ENCODE peak calls at places on chromosomes 5 and 9, in six cellular contexts. F, Q, A, T, U and B are unnamed samples.

GRCh38 chr9:136628287-136628686 is 34.4 kb upstream of the EGFL7 start:
- DNase-seq in F (no peak), Q (no peak), A (peak), T (no peak), U (no peak), B (no peak)

GRCh38 chr9:69130456-69131441 is 43.3 kb upstream of the TJP2 start:
- DNase-seq in F (no peak), Q (no peak), A (no peak), T (no peak), U (peak), B (no peak)

GRCh38 chr9:16828335-16829281 is 41.9 kb downstream of the BNC2 start:
- DNase-seq in F (no peak), Q (no peak), A (no peak), T (no peak), U (peak), B (no peak)

GRCh38 chr9:26947736-26948135 is 694 bp upstream of the PLAA start:
- DNase-seq in F (no peak), Q (peak), A (no peak), T (no peak), U (no peak), B (no peak)

GRCh38 chr9:121168052-121168451 is 33.6 kb downstream of the RAB14 start:
- DNase-seq in F (no peak), Q (no peak), A (no peak), T (no peak), U (no peak), B (no peak)

GRCh38 chr5:81006955-81007636 is 46.9 kb downstream of the RASGRF2 start:
- DNase-seq in F (no peak), Q (no peak), A (no peak), T (no peak), U (no peak), B (no peak)

GRCh38 chr9:87554177-87554940 is 56.7 kb downstream of the DAPK1 start:
- DNase-seq in F (no peak), Q (peak), A (no peak), T (no peak), U (no peak), B (no peak)

GRCh38 chr9:113734826-113735225 is 141.3 kb upstream of the ZNF618 start:
- DNase-seq in F (no peak), Q (no peak), A (no peak), T (no peak), U (no peak), B (no peak)

GRCh38 chr9:77014597-77015263 is 4.7 kb upstream of the FOXB2 start:
- DNase-seq in F (no peak), Q (no peak), A (no peak), T (no peak), U (no peak), B (peak)

GRCh38 chr5:112584781-112585180 is 152.9 kb upstream of the APC start:
- DNase-seq in F (no peak), Q (no peak), A (no peak), T (no peak), U (no peak), B (no peak)

GRCh38 chr9:124574534-124574933 is 67.3 kb upstream of the NR5A1 start:
- DNase-seq in F (no peak), Q (no peak), A (no peak), T (no peak), U (no peak), B (no peak)

GRCh38 chr5:73469878-73470277 is 21.3 kb upstream of the FOXD1 start:
- DNase-seq in F (no peak), Q (no peak), A (no peak), T (no peak), U (no peak), B (no peak)

GRCh38 chr9:13717356-13718057 is 438.0 kb upstream of the MPDZ start:
- DNase-seq in F (no peak), Q (no peak), A (no peak), T (no peak), U (no peak), B (no peak)

GRCh38 chr5:759111-759741 is 25.3 kb downstream of the ZDHHC11B start:
- DNase-seq in F (no peak), Q (no peak), A (peak), T (peak), U (peak), B (no peak)

GRCh38 chr5:143063175-143063970 is 293.2 kb downstream of the ARHGAP26 start:
- DNase-seq in F (no peak), Q (no peak), A (no peak), T (no peak), U (peak), B (no peak)

GRCh38 chr5:173187054-173187743 is 42.9 kb downstream of the BNIP1 start:
- DNase-seq in F (no peak), Q (peak), A (no peak), T (no peak), U (no peak), B (no peak)

GRCh38 chr5:93735378-93735777 is 6.0 kb downstream of the POU5F2 start:
- DNase-seq in F (no peak), Q (no peak), A (no peak), T (no peak), U (peak), B (no peak)

GRCh38 chr5:159990506-159990905 is 18.4 kb upstream of the TTC1 start:
- DNase-seq in F (no peak), Q (no peak), A (no peak), T (no peak), U (no peak), B (no peak)

GRCh38 chr5:124663101-124663506 is 83.3 kb downstream of the ZNF608 start:
- DNase-seq in F (no peak), Q (no peak), A (no peak), T (no peak), U (no peak), B (no peak)

GRCh38 chr9:95935861-95936578 is 60.5 kb downstream of the ERCC6L2 start:
- DNase-seq in F (no peak), Q (no peak), A (no peak), T (no peak), U (no peak), B (no peak)

GRCh38 chr9:106860731-106861584 is 2.0 kb upstream of the ZNF462 start:
- DNase-seq in F (no peak), Q (no peak), A (no peak), T (peak), U (peak), B (no peak)

GRCh38 chr5:67214036-67214435 is 17.4 kb upstream of the CD180 start:
- DNase-seq in F (no peak), Q (no peak), A (no peak), T (no peak), U (no peak), B (no peak)

GRCh38 chr5:35856186-35857003 is at the start of gene IL7R:
- DNase-seq in F (no peak), Q (peak), A (no peak), T (no peak), U (peak), B (no peak)

GRCh38 chr5:80204808-80205614 is 50.8 kb downstream of the SERINC5 start:
- DNase-seq in F (no peak), Q (peak), A (no peak), T (no peak), U (peak), B (no peak)

GRCh38 chr5:147748590-147748989 is 33.9 kb downstream of the JAKMIP2 start:
- DNase-seq in F (no peak), Q (no peak), A (no peak), T (no peak), U (no peak), B (no peak)

GRCh38 chr5:138354926-138355378 is 2.5 kb downstream of the KDM3B start:
- DNase-seq in F (no peak), Q (peak), A (no peak), T (no peak), U (peak), B (peak)

GRCh38 chr5:135194126-135194488 is 160.1 kb upstream of the PITX1 start:
- DNase-seq in F (no peak), Q (no peak), A (no peak), T (no peak), U (no peak), B (no peak)

GRCh38 chr5:108634951-108635288 is 112.8 kb upstream of the FER start:
- DNase-seq in F (no peak), Q (no peak), A (no peak), T (no peak), U (no peak), B (peak)

GRCh38 chr9:91119147-91119546 is 242.6 kb downstream of the AUH start:
- DNase-seq in F (no peak), Q (no peak), A (no peak), T (no peak), U (peak), B (no peak)

GRCh38 chr9:121599186-121599871 is 52.1 kb upstream of the DAB2IP start:
- DNase-seq in F (no peak), Q (no peak), A (peak), T (peak), U (no peak), B (no peak)

GRCh38 chr9:126276056-126276728 is 50.4 kb upstream of the MVB12B start:
- DNase-seq in F (no peak), Q (no peak), A (no peak), T (no peak), U (no peak), B (no peak)

GRCh38 chr5:126883801-126884200 is 106.9 kb downstream of the LMNB1 start:
- DNase-seq in F (no peak), Q (no peak), A (no peak), T (no peak), U (no peak), B (no peak)

GRCh38 chr5:149723374-149723773 is 6.7 kb upstream of the PPARGC1B start:
- DNase-seq in F (no peak), Q (no peak), A (no peak), T (no peak), U (no peak), B (no peak)

GRCh38 chr5:138615461-138615860 is 40.3 kb upstream of the HSPA9 start:
- DNase-seq in F (no peak), Q (no peak), A (no peak), T (no peak), U (no peak), B (no peak)

GRCh38 chr9:3809724-3810123 is 283.9 kb upstream of the RFX3 start:
- DNase-seq in F (no peak), Q (no peak), A (no peak), T (no peak), U (no peak), B (no peak)

GRCh38 chr5:180289433-180289832 is 2.5 kb downstream of the MAPK9 start:
- DNase-seq in F (no peak), Q (no peak), A (no peak), T (no peak), U (no peak), B (no peak)

GRCh38 chr5:102782245-102782872 is 27.3 kb downstream of the PAM start:
- DNase-seq in F (no peak), Q (no peak), A (no peak), T (no peak), U (peak), B (no peak)

GRCh38 chr5:128645582-128645981 is 107.5 kb upstream of the FBN2 start:
- DNase-seq in F (no peak), Q (no peak), A (no peak), T (no peak), U (no peak), B (no peak)

GRCh38 chr5:112800901-112801300 is 60.2 kb upstream of the SRP19 start:
- DNase-seq in F (no peak), Q (no peak), A (no peak), T (no peak), U (no peak), B (no peak)

GRCh38 chr5:130141689-130142320 is 237.5 kb downstream of the CHSY3 start:
- DNase-seq in F (no peak), Q (no peak), A (no peak), T (no peak), U (peak), B (peak)
- TF ChIP-seq CTCF in F (no peak), Q (peak), A (peak), T (no peak), U (peak), B (peak)

DNA sequence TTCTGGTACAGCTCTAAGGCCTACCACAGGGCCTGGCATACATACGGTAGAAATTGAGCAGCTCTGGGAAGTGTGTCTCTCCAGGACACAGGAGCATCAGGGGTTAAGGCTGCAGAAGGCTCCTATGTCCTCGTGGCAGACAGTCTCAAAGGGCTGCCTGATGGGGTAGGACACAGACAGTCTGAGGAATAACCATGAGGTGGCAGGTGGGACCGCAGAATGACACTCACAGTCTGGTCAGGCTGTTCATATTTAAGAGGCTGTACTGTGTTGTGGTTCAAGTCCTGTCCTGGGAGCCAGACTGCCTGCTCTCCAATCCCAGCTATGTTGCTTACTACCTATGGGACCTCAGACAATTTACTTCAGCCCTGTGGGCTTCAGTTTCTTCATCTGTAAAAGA is 217.1 kb downstream of the TRIM32 start:
- DNase-seq in F (no peak), Q (no peak), A (no peak), T (no peak), U (no peak), B (no peak)
- TF ChIP-seq CTCF in F (no peak), Q (no peak), A (no peak), T (no peak), U (no peak), B (no peak)

DNA sequence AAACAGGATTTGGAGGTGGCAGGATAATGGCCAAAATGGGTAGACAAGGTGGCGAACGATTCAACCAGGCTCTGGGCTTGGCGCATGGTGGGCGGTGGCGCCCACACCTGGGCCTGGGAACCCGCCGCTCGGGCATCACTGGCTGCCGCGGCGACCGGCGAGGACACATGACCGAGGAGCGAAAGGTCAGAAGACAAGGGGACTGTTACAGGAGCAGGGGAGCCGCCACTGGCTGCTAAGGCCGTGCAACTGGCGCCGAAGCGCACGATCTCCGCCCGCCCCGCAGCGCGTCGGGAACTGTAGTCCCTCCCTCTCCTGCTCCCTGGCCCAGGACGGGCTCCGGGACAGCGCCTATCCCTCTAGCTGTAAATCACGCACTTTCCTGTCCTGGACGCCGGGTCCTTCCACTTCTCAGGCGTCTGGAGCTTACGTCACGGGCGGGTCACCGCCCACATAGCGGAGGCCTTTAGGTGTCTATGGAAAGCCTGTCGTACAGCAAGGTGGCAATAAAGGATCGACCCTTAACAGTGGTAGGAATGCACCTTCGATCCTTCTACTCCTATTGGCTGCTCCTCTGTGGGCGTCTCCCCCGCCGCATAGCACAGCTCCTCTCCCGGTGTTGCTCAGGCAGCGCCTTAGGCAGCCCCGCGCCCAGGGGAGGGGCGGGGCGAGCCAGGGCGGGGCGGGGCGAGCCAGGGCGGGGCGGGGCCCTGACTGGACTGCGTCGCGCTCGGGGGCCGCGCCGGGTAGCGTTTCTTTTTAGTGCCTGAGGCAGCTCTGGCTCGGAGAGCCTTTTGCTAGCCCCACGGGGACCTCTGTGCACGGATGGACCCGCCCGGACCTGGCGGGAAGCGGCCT is at the start of gene ICE1:
- DNase-seq in F (peak), Q (peak), A (peak), T (peak), U (peak), B (peak)
- TF ChIP-seq CTCF in F (no peak), Q (no peak), A (no peak), T (no peak), U (no peak), B (no peak)

GRCh38 chr5:116574682-116575634 is at the start of gene SEMA6A:
- DNase-seq in F (peak), Q (no peak), A (peak), T (peak), U (peak), B (peak)
- TF ChIP-seq CTCF in F (no peak), Q (no peak), A (no peak), T (no peak), U (no peak), B (no peak)

DNA sequence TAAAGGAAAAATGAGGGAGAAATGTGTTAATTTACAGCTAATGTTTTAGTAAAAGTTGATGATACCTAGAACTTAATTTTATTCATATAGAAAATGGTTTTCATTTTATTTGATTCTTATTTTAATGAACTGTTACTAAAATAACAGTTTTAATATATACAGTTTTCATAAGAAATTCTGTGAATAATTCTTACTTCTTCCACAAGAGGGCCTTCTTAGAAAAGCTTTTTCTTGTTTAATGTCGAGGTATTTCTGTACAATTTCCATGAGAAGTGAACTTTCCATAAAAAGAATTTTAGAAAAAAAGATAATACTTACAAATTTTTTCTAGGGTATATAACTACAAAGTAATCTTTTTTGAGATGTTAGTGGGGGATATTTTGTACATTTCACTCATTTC is 73.9 kb downstream of the KLF9 start:
- DNase-seq in F (no peak), Q (peak), A (no peak), T (no peak), U (peak), B (peak)
- TF ChIP-seq CTCF in F (peak), Q (peak), A (peak), T (no peak), U (peak), B (no peak)

GRCh38 chr9:90097237-90097636 is 492.4 kb downstream of the GADD45G start:
- DNase-seq in F (no peak), Q (no peak), A (no peak), T (no peak), U (no peak), B (no peak)

GRCh38 chr9:90100014-90100413 is 495.2 kb downstream of the GADD45G start:
- DNase-seq in F (no peak), Q (no peak), A (no peak), T (no peak), U (no peak), B (no peak)

GRCh38 chr9:90102292-90102901 is 497.6 kb downstream of the GADD45G start:
- DNase-seq in F (peak), Q (peak), A (peak), T (no peak), U (peak), B (peak)

GRCh38 chr9:90098456-90098855 is 493.6 kb downstream of the GADD45G start:
- DNase-seq in F (no peak), Q (no peak), A (no peak), T (no peak), U (no peak), B (no peak)

GRCh38 chr9:90099262-90099982 is 494.6 kb downstream of the GADD45G start:
- DNase-seq in F (no peak), Q (peak), A (no peak), T (no peak), U (peak), B (no peak)
- TF ChIP-seq CTCF in F (peak), Q (peak), A (peak), T (peak), U (peak), B (no peak)

GRCh38 chr5:18772475-18772874 is 1138.2 kb downstream of the TAF11L14 start:
- DNase-seq in F (no peak), Q (no peak), A (no peak), T (no peak), U (no peak), B (no peak)
- TF ChIP-seq CTCF in F (no peak), Q (peak), A (no peak), T (no peak), U (no peak), B (peak)

DNA sequence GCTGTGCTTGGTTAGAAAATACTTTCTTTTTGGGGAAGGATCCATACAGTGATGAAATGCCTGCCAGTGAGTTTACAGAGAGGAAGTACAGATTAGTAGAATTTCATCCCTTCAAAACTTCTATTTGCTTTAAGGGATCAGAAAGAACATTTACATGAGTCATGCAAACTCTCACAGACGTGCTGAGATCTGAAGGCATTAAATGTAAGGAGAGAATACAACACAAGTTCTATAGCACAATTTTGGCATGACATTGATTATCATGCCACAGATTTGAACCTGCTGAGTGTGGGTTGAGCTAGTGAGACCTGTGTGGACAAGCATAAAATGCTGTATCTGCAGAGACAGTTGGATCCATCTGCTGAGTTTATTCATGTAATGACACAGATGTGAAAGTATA is 613.6 kb upstream of the SEMA6A start:
- DNase-seq in F (no peak), Q (no peak), A (no peak), T (no peak), U (no peak), B (no peak)
- TF ChIP-seq CTCF in F (no peak), Q (no peak), A (no peak), T (no peak), U (no peak), B (no peak)

GRCh38 chr9:82549174-82549821 is 513.6 kb downstream of the RASEF start:
- DNase-seq in F (no peak), Q (no peak), A (no peak), T (no peak), U (no peak), B (no peak)
- TF ChIP-seq CTCF in F (no peak), Q (no peak), A (no peak), T (no peak), U (no peak), B (no peak)

GRCh38 chr9:2373648-2374047 is 247.9 kb upstream of the VLDLR start:
- DNase-seq in F (no peak), Q (no peak), A (no peak), T (no peak), U (no peak), B (no peak)

GRCh38 chr9:2362170-2362569 is 259.4 kb upstream of the VLDLR start:
- DNase-seq in F (no peak), Q (no peak), A (no peak), T (no peak), U (no peak), B (no peak)

GRCh38 chr9:2363138-2363745 is 258.3 kb upstream of the VLDLR start:
- DNase-seq in F (no peak), Q (no peak), A (no peak), T (no peak), U (no peak), B (no peak)

DNA sequence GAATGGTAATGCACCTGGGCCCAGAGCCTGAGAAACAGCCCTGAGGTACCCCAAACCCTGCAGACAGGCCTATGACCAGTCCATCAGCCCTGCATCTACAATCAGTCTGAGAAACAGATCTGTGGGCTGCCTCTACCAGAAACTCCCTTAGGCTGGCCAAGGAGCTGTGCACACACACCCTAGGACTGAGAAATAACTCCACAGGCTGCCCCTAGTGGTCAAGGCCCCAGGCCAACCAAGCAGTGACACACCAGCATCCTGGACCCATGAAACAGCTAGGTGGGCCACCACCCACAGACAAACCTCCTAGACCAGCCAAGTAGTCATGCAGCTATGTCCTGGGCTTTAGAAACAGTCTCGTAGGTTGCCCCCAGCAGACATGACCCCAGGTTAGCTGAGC is 253.6 kb upstream of the VLDLR start:
- DNase-seq in F (no peak), Q (peak), A (no peak), T (no peak), U (no peak), B (no peak)
- TF ChIP-seq CTCF in F (no peak), Q (peak), A (no peak), T (no peak), U (peak), B (no peak)